ENCODE peak calls at places on chromosome 18, in eight cellular contexts. R, S, I, L, N, J, H and X are unnamed samples. For H3K9me3, the result is how much of the 10 kb centered on the place peaks cover.

GRCh38 chr18:3906072-3906471 is 456.1 kb downstream of the TGIF1 start:
- DNase-seq in N (peak), L (no peak), H (no peak), J (no peak), S (no peak), I (no peak), R (no peak), X (no peak)

GRCh38 chr18:32289480-32290075 is 99.7 kb downstream of the MEP1B start:
- DNase-seq in H (no peak), N (peak), L (no peak), S (peak), I (no peak), J (peak), R (no peak), X (no peak)

GRCh38 chr18:267380-267687 is 513 bp downstream of the THOC1 start:
- DNase-seq in H (no peak), L (no peak), S (no peak), N (peak), J (no peak), R (no peak), I (no peak), X (no peak)

GRCh38 chr18:42310956-42311355 is 355.9 kb downstream of the PIK3C3 start:
- DNase-seq in J (peak), L (peak), I (peak), R (no peak), N (no peak), S (no peak), H (no peak), X (no peak)

GRCh38 chr18:55925772-55926171 is 337.8 kb upstream of the TCF4 start:
- DNase-seq in H (no peak), I (no peak), S (peak), N (no peak), L (no peak), R (no peak), J (no peak), X (no peak)

GRCh38 chr18:61896767-61897166 is 4.0 kb upstream of the RNF152 start:
- DNase-seq in J (no peak), N (peak), R (no peak), S (no peak), H (peak), L (peak), I (peak), X (no peak)

GRCh38 chr18:9910071-9910470 is 3.7 kb upstream of the VAPA start:
- DNase-seq in L (no peak), J (no peak), I (no peak), H (no peak), R (no peak), S (no peak), N (no peak), X (no peak)

GRCh38 chr18:6022840-6023239 is 127.5 kb upstream of the TMEM200C start:
- DNase-seq in R (no peak), J (no peak), I (no peak), L (no peak), H (no peak), S (no peak), N (no peak), X (no peak)

GRCh38 chr18:10455726-10456453 is 1.5 kb downstream of the APCDD1 start:
- DNase-seq in S (no peak), I (no peak), H (no peak), R (no peak), N (peak), J (no peak), L (no peak), X (no peak)

GRCh38 chr18:23063502-23063901 is 71.8 kb upstream of the CABLES1 start:
- DNase-seq in L (no peak), N (no peak), R (no peak), I (no peak), J (no peak), S (no peak), H (no peak), X (no peak)

GRCh38 chr18:75364512-75364911 is 63.0 kb downstream of the SMIM21 start:
- DNase-seq in L (no peak), H (no peak), S (no peak), J (no peak), I (no peak), N (no peak), R (no peak), X (no peak)

GRCh38 chr18:45806226-45806625 is 19.2 kb upstream of the SIGLEC15 start:
- DNase-seq in I (no peak), R (no peak), J (no peak), H (no peak), S (no peak), N (no peak), L (no peak), X (no peak)
- H3K9me3 ChIP-seq in I (under half), R (under half), J (under half), H (under half), S (under half), N (under half), L (under half), X (under half)

GRCh38 chr18:35637226-35637625 is 55.7 kb downstream of the GALNT1 start:
- DNase-seq in L (no peak), N (no peak), S (no peak), I (no peak), J (no peak), R (no peak), H (no peak), X (no peak)

GRCh38 chr18:35639296-35639695 is 57.8 kb downstream of the GALNT1 start:
- DNase-seq in N (no peak), S (no peak), J (no peak), L (no peak), I (no peak), R (no peak), H (no peak), X (no peak)

GRCh38 chr18:35641916-35642315 is 60.4 kb downstream of the GALNT1 start:
- DNase-seq in R (no peak), H (no peak), I (no peak), N (no peak), L (no peak), S (no peak), J (peak), X (no peak)

GRCh38 chr18:35642802-35643201 is 61.3 kb downstream of the GALNT1 start:
- DNase-seq in I (no peak), S (no peak), L (no peak), N (no peak), R (no peak), H (no peak), J (no peak), X (no peak)

GRCh38 chr18:35641467-35641866 is 59.9 kb downstream of the GALNT1 start:
- DNase-seq in L (no peak), S (no peak), R (no peak), I (no peak), N (no peak), H (no peak), J (no peak), X (no peak)
- H3K9me3 ChIP-seq in L (under half), S (under half), R (under half), I (under half), N (under half), H (under half), J (under half), X (under half)

DNA sequence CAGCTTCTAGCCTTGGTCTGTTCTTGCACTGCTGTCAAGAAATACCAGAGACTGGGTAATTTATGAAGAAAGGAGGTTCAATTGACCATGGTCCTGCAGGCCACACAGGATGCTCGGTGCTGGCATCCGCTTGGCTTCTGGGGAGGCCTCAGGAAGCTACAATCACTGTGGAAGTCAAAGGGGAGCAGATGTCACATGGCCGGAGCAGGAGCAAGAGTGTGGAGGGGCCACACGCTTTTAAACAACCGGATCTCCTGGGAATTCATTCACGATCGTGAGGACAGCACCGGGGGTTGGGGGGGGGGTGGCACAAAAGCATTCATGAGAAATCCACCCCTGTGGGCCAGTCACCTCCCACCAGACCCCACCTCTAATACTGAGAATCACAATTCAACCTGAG is 850.4 kb upstream of the SALL3 start:
- DNase-seq in L (no peak), H (no peak), I (no peak), J (no peak), R (no peak), N (no peak), S (no peak), X (no peak)
- H3K9me3 ChIP-seq in L (under half), H (under half), I (under half), J (under half), R (under half), N (under half), S (under half), X (under half)

DNA sequence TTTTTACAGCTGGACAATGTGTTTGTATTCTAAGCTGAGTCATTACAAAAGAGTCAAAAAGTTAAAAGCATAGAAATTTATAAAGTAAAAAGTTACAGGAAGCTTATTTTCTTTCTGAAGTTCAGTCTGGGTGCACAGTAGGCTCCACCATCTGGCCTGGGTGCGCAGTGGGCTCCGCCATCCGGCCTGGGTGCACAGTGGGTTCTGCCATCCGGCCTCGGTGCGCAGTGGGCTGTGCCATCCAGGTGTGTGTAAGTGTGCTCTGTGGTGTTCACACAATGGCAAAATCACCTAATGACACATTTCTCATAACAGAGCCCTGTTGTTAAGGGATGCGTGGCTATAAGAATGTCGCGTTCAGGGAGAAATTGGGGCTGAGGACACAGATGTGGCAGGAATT is 195.5 kb downstream of the ANKRD30B start:
- DNase-seq in S (no peak), I (no peak), L (no peak), J (no peak), N (no peak), H (no peak), R (no peak), X (no peak)
- H3K9me3 ChIP-seq in S (under half), I (under half), L (under half), J (under half), N (under half), H (under half), R (under half), X (under half)

DNA sequence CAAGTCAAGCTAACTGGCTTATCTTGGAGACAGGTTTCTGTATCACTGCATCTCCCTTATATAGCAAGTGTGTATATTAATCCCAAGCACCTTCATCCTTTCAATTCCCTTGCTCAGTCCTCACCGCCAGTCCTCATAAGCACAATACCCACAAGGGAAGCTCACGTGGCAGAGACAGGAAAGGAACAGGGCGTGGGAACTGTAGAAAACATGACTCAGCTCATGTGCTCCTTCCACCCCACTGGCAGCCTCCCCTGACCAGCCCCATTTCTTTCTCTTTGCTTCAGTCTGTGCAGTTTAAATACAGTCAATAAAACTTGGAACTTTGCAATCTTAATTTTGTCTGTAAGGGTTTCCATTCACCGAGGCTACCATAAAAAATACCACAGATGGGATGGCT is 36.5 kb upstream of the CDH19 start:
- DNase-seq in N (no peak), L (peak), H (peak), R (no peak), J (no peak), S (no peak), I (peak), X (no peak)
- H3K9me3 ChIP-seq in N (under half), L (under half), H (under half), R (under half), J (under half), S (under half), I (under half), X (under half)

DNA sequence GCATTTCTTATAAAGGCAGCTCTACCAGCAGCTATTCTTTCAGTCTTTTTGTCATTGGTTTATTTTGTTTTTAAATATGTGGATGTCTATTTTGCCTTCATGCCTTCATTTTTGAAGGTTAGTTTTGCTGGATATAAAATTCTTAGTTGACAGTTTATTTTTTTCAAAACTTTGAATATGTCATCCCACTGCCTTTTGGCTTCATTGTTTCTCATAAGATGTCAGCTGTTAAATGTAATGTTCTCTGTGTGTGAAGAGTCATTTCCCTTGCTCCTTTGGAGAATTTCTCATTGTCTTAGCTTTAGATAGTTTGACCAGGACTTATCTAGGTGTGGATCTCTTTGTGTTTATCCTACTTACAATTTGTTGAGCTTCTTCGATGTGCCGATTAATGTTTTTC is 213.5 kb downstream of the KIAA1328 start:
- DNase-seq in N (no peak), S (no peak), L (no peak), R (no peak), H (no peak), I (no peak), J (no peak), X (no peak)
- H3K9me3 ChIP-seq in N (under half), S (under half), L (under half), R (under half), H (under half), I (under half), J (under half), X (under half)

DNA sequence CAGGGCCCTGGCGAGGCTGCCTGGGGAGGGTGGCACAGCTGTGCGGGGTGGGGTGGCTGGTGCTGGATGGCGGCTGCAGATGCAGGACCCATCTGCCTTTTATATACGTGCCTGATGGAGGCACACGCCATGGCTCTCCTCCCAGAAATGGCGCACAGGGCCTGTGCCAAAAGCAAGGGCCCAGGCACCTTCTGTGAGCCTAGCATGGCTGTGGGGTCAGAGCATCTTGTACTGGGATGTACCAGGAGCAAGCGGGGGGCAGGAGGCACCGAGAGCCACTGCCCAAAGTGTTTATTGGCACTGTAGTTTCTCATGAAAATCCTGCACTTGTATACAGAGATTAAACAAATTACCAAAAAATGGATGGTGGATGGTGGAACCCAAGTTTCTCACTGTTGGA is 724.1 kb downstream of the GALR1 start:
- DNase-seq in H (no peak), S (no peak), I (no peak), N (no peak), J (no peak), L (no peak), R (no peak), X (no peak)
- H3K9me3 ChIP-seq in H (under half), S (under half), I (under half), N (under half), J (under half), L (under half), R (under half), X (under half)

GRCh38 chr18:64276736-64277135 is 127.8 kb upstream of the LINC00305 start:
- DNase-seq in N (no peak), J (no peak), I (no peak), R (no peak), H (no peak), L (no peak), S (no peak), X (no peak)
- H3K9me3 ChIP-seq in N (under half), J (under half), I (under half), R (under half), H (under half), L (under half), S (under half), X (under half)